ENCODE peak calls at places on chromosomes 4 and X, in ten cellular contexts. A is neural crest cell; V is NCI-H2081; F is kidney glomerular epithelial cell; E is activated T-cell treated with anti-CD3 and anti-CD28 coated beads, Interleukin-2, amount 50 U/mL, for 24 hours; R is NCI-H1694; X is caudate nucleus; S is HCT116; Z is GM19239; Y is EL. M is an unnamed sample.

GRCh38 chrX:29478336-29479069 is 736.9 kb upstream of the MAGEB2 start:
- DNase-seq in A (peak), V (peak), F (no peak), E (no peak), R (peak), X (no peak), S (peak), Z (peak), Y (peak), M (peak)

GRCh38 chr4:8652181-8653078 is 59.9 kb downstream of the CPZ start:
- DNase-seq in A (no peak), V (no peak), F (no peak), E (no peak), R (no peak), X (no peak), S (no peak), Z (no peak), Y (no peak), M (no peak)

GRCh38 chr4:105896984-105897760 is 1.9 kb downstream of the NPNT start:
- DNase-seq in A (no peak), V (no peak), F (no peak), E (no peak), R (no peak), X (no peak), S (no peak), Z (no peak), Y (no peak), M (no peak)

GRCh38 chr4:188332265-188332664 is 193.0 kb downstream of the TRIML1 start:
- DNase-seq in A (no peak), V (no peak), F (no peak), E (no peak), R (no peak), X (no peak), S (no peak), Z (no peak), Y (no peak), M (no peak)

GRCh38 chr4:118816538-118817177 is 19.3 kb downstream of the SEC24D start:
- DNase-seq in A (no peak), V (no peak), F (no peak), E (no peak), R (no peak), X (no peak), S (no peak), Z (no peak), Y (peak), M (no peak)

GRCh38 chrX:124726881-124727280 is 380.5 kb downstream of the SH2D1A start:
- DNase-seq in A (no peak), V (peak), F (no peak), E (no peak), R (peak), X (no peak), S (no peak), Z (no peak), Y (no peak), M (no peak)

GRCh38 chr4:152579107-152579764 is 43.3 kb upstream of the FBXW7 start:
- DNase-seq in A (no peak), V (no peak), F (no peak), E (no peak), R (no peak), X (no peak), S (no peak), Z (no peak), Y (no peak), M (no peak)

GRCh38 chrX:43349363-43349762 is 306.7 kb upstream of the MAOA start:
- DNase-seq in A (peak), V (peak), F (peak), E (peak), R (peak), X (no peak), S (peak), Z (peak), Y (peak), M (peak)

GRCh38 chr4:7430965-7431695 is 3.6 kb downstream of the PSAPL1 start:
- DNase-seq in A (no peak), V (no peak), F (no peak), E (no peak), R (no peak), X (no peak), S (no peak), Z (no peak), Y (no peak), M (no peak)

GRCh38 chrX:18449271-18449670 is 23.9 kb downstream of the CDKL5 start:
- DNase-seq in A (no peak), V (no peak), F (peak), E (no peak), R (no peak), X (no peak), S (no peak), Z (no peak), Y (no peak), M (no peak)

GRCh38 chrX:137195991-137196390 is 162.2 kb upstream of the GPR101 start:
- DNase-seq in A (no peak), V (no peak), F (no peak), E (no peak), R (no peak), X (no peak), S (no peak), Z (no peak), Y (peak), M (no peak)

GRCh38 chr4:2058264-2059033 is 678 bp upstream of the NAT8L start:
- DNase-seq in A (peak), V (peak), F (no peak), E (peak), R (no peak), X (no peak), S (no peak), Z (no peak), Y (no peak), M (peak)

GRCh38 chr4:79181190-79181589 is 144.7 kb downstream of the NAA11 start:
- DNase-seq in A (no peak), V (no peak), F (no peak), E (no peak), R (no peak), X (no peak), S (no peak), Z (no peak), Y (no peak), M (no peak)

GRCh38 chr4:95362906-95363578 is 185.7 kb downstream of the UNC5C start:
- DNase-seq in A (peak), V (peak), F (no peak), E (no peak), R (no peak), X (no peak), S (peak), Z (no peak), Y (peak), M (no peak)

GRCh38 chr4:37827030-37827705 is 682 bp downstream of the PGM2 start:
- DNase-seq in A (no peak), V (peak), F (peak), E (no peak), R (no peak), X (no peak), S (no peak), Z (no peak), Y (peak), M (no peak)

GRCh38 chr4:32684160-32684559 is 1964.0 kb downstream of the PCDH7 start:
- DNase-seq in A (no peak), V (no peak), F (no peak), E (no peak), R (no peak), X (no peak), S (no peak), Z (no peak), Y (no peak), M (no peak)

GRCh38 chr4:82866706-82867385 is 24.1 kb downstream of the SEC31A start:
- DNase-seq in A (no peak), V (no peak), F (no peak), E (no peak), R (no peak), X (no peak), S (no peak), Z (no peak), Y (peak), M (no peak)

GRCh38 chr4:188408244-188409067 is 269.2 kb downstream of the TRIML1 start:
- DNase-seq in A (no peak), V (no peak), F (no peak), E (no peak), R (no peak), X (no peak), S (no peak), Z (no peak), Y (peak), M (no peak)

GRCh38 chr4:2330119-2331042 is 68.5 kb upstream of the MXD4 start:
- DNase-seq in A (no peak), V (no peak), F (peak), E (no peak), R (no peak), X (no peak), S (peak), Z (no peak), Y (peak), M (no peak)

GRCh38 chr4:37976991-37977470 is 16.8 kb downstream of the PTTG2 start:
- DNase-seq in A (peak), V (peak), F (peak), E (peak), R (peak), X (no peak), S (peak), Z (peak), Y (peak), M (peak)

GRCh38 chr4:46219872-46220271 is 96.0 kb upstream of the GABRG1 start:
- DNase-seq in A (no peak), V (no peak), F (no peak), E (no peak), R (no peak), X (no peak), S (no peak), Z (no peak), Y (no peak), M (no peak)

M was measured in germinal center.